ENCODE peak calls at places on chromosome 18, in four cellular contexts. L is mucosa of descending colon, G is GM10248, J is MCF 10A. Y is an unnamed sample.

GRCh38 chr18:814300-815084 is 2.5 kb upstream of the YES1 start:
- DNase-seq in G (no peak), L (no peak), J (no peak), Y (no peak)

GRCh38 chr18:71450258-71450657 is 1093.9 kb downstream of the CBLN2 start:
- DNase-seq in L (no peak), J (no peak), G (no peak), Y (no peak)

GRCh38 chr18:4242431-4243161 is 212.5 kb downstream of the DLGAP1 start:
- DNase-seq in J (no peak), L (no peak), G (no peak), Y (no peak)

GRCh38 chr18:25223211-25223610 is 128.8 kb downstream of the ZNF521 start:
- DNase-seq in L (no peak), G (no peak), J (no peak), Y (no peak)

GRCh38 chr18:29147944-29148343 is 971.0 kb upstream of the CDH2 start:
- DNase-seq in L (no peak), J (peak), G (no peak), Y (no peak)

GRCh38 chr18:5543854-5544389 is at the start of gene EPB41L3:
- DNase-seq in J (no peak), G (no peak), L (peak), Y (no peak)

GRCh38 chr18:50172367-50172766 is 22.6 kb downstream of the MYO5B start:
- DNase-seq in G (no peak), J (no peak), L (no peak), Y (no peak)

GRCh38 chr18:66344227-66344626 is 259.7 kb downstream of the CDH19 start:
- DNase-seq in J (peak), L (no peak), G (no peak), Y (no peak)

GRCh38 chr18:21359746-21360145 is 117.7 kb downstream of the GREB1L start:
- DNase-seq in L (no peak), G (no peak), J (no peak), Y (no peak)

GRCh38 chr18:37426536-37427080 is 139.0 kb downstream of the CELF4 start:
- DNase-seq in G (no peak), L (no peak), J (no peak), Y (no peak)

GRCh38 chr18:48934708-48935432 is 15.9 kb downstream of the SMAD7 start:
- DNase-seq in L (no peak), J (no peak), G (peak), Y (no peak)

GRCh38 chr18:23191952-23192662 is 56.8 kb downstream of the CABLES1 start:
- DNase-seq in L (peak), J (peak), G (no peak), Y (peak)

GRCh38 chr18:3380384-3380961 is 69.5 kb upstream of the TGIF1 start:
- DNase-seq in L (no peak), J (peak), G (no peak), Y (peak)

GRCh38 chr18:9869713-9870430 is 15.9 kb upstream of the TXNDC2 start:
- DNase-seq in G (peak), L (no peak), J (peak), Y (peak)

GRCh38 chr18:10139783-10140410 is 226.1 kb downstream of the VAPA start:
- DNase-seq in G (no peak), L (no peak), J (peak), Y (peak)

GRCh38 chr18:79302120-79302519 is 93.6 kb upstream of the NFATC1 start:
- DNase-seq in J (no peak), G (no peak), L (peak), Y (no peak)

GRCh38 chr18:51751901-51752300 is 554.4 kb upstream of the MEX3C start:
- DNase-seq in G (no peak), L (no peak), J (peak), Y (no peak)

GRCh38 chr18:24315170-24315569 is 82.5 kb downstream of the OSBPL1A start:
- DNase-seq in L (no peak), J (no peak), G (no peak), Y (no peak)

GRCh38 chr18:42053188-42053781 is 98.3 kb downstream of the PIK3C3 start:
- DNase-seq in G (peak), L (peak), J (peak), Y (peak)